ENCODE peak calls at places on chromosomes 5 and 9, in eight cellular contexts. T is pancreas, D is heart left ventricle, A is neural progenitor cell, M is endothelial cell of umbilical vein, I is upper lobe of right lung, N is gastrocnemius medialis, J is brain microvascular endothelial cell. R is an unnamed sample.

GRCh38 chr5:175683921-175684320 is 26.1 kb downstream of the HRH2 start:
- DNase-seq in J (no peak), D (no peak), M (no peak), I (peak; percentile 28), T (no peak), A (no peak), N (no peak), R (no peak)

GRCh38 chr5:57435701-57436134 is 46.9 kb downstream of the ACTBL2 start:
- DNase-seq in I (no peak), A (no peak), N (no peak), T (peak; percentile 36), M (peak; percentile 99), J (peak; percentile 99), D (no peak), R (peak; percentile 98)

GRCh38 chr5:14342306-14342705 is 199.2 kb downstream of the TRIO start:
- DNase-seq in M (peak; percentile 77), T (no peak), I (no peak), N (no peak), D (no peak), A (no peak), J (peak; percentile 24), R (peak; percentile 52)

GRCh38 chr9:116798521-116798920 is 111.4 kb downstream of the TRIM32 start:
- DNase-seq in I (no peak), T (no peak), D (no peak), J (no peak), N (no peak), M (no peak), A (no peak), R (no peak)

GRCh38 chr9:127177682-127178265 is 55.3 kb upstream of the ANGPTL2 start:
- DNase-seq in M (no peak), I (peak; percentile 22), N (no peak), D (no peak), T (no peak), J (no peak), A (no peak), R (no peak)

GRCh38 chr5:148973455-148973854 is 89.4 kb downstream of the SH3TC2 start:
- DNase-seq in J (no peak), D (no peak), T (no peak), M (no peak), I (no peak), N (no peak), A (no peak), R (peak; percentile 52)

GRCh38 chr5:173327948-173328895 is at the start of gene STC2:
- DNase-seq in J (peak; percentile 95), A (peak; percentile 98), T (peak; percentile 96), D (peak; percentile 91), N (peak; percentile 90), I (no peak), M (peak; percentile 82), R (peak; percentile 91)

GRCh38 chr9:119094086-119094485 is 275.1 kb downstream of the BRINP1 start:
- DNase-seq in D (no peak), M (no peak), T (no peak), A (no peak), J (no peak), I (no peak), N (no peak), R (no peak)

GRCh38 chr5:3394877-3395599 is 200.6 kb upstream of the IRX1 start:
- DNase-seq in M (no peak), N (no peak), A (peak; percentile 70), T (no peak), I (no peak), J (no peak), D (peak; percentile 64), R (no peak)

GRCh38 chr9:108040783-108041182 is 551.2 kb upstream of the KLF4 start:
- DNase-seq in A (no peak), J (peak; percentile 55), M (no peak), T (no peak), I (no peak), N (peak; percentile 14), D (no peak), R (no peak)

DNA sequence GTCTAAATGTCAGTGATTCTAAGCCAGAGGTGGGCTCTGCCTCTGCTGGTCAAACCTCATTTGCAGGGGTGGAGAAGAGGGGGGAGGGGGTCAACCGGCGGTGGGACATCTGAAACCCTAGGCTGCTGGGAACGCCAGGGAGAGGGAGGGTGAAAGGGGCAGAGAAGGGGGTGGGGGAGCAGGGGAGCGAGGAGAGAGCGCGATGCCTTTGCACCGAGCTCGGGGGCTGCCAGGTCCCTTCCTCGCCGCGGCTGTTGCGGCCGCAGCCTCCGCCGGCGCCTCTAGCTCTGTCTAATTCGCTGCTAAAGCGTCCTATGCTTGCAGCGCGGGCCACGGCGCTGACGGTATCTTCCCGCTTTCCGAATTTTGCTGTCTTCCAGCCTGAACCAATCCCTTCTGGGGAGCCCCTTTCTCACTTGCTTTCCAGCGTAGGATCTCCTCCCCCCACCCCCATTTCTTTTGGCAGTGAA is at the start of gene FGF10:
- DNase-seq in A (peak; percentile 88), T (peak; percentile 25), N (no peak), I (peak; percentile 63), J (no peak), D (peak; percentile 24), M (peak; percentile 17), R (peak; percentile 8)
- H3K4me3 ChIP-seq in A (peak within 1 kb of the TSS; percentile 62), T (peak within 1 kb of the TSS; percentile 33), N (peak within 1 kb of the TSS; percentile 50), I (peak within 1 kb of the TSS; percentile 51), J (peak within 1 kb of the TSS; percentile 16), D (peak within 1 kb of the TSS; percentile 20), M (peak within 1 kb of the TSS; percentile 28), R (peak within 1 kb of the TSS; percentile 31)

GRCh38 chr9:20506631-20507030 is 115.7 kb downstream of the MLLT3 start:
- DNase-seq in M (peak; percentile 58), I (no peak), T (no peak), N (no peak), D (no peak), J (no peak), A (no peak), R (no peak)

GRCh38 chr9:20508242-20508641 is 114.1 kb downstream of the MLLT3 start:
- DNase-seq in D (no peak), I (no peak), A (no peak), M (no peak), T (no peak), N (no peak), J (no peak), R (no peak)

GRCh38 chr9:20504930-20505329 is 117.4 kb downstream of the MLLT3 start:
- DNase-seq in J (no peak), D (no peak), T (no peak), I (no peak), A (no peak), M (no peak), N (no peak), R (no peak)

GRCh38 chr9:20507431-20507830 is 114.9 kb downstream of the MLLT3 start:
- DNase-seq in D (no peak), M (no peak), A (no peak), I (no peak), T (no peak), N (no peak), J (no peak), R (peak; percentile 7)

GRCh38 chr9:20505574-20505973 is 116.7 kb downstream of the MLLT3 start:
- DNase-seq in I (no peak), N (peak; percentile 3), A (no peak), M (no peak), J (no peak), D (no peak), T (no peak), R (no peak)
- TF ChIP-seq CTCF in I (no peak), N (no peak), A (no peak), M (no peak), J (no peak), D (no peak), T (no peak), R (no peak)

GRCh38 chr9:121260457-121261106 is 7.4 kb upstream of the GSN start:
- DNase-seq in M (no peak), T (no peak), J (no peak), N (no peak), D (no peak), A (no peak), I (no peak), R (no peak)
- H3K4me3 ChIP-seq in M (no peak overlapping the region), T (no peak overlapping the region), J (no peak overlapping the region), N (no peak overlapping the region), D (no peak overlapping the region), A (peak overlapping the region; percentile 31), I (no peak overlapping the region), R (no peak overlapping the region)

DNA sequence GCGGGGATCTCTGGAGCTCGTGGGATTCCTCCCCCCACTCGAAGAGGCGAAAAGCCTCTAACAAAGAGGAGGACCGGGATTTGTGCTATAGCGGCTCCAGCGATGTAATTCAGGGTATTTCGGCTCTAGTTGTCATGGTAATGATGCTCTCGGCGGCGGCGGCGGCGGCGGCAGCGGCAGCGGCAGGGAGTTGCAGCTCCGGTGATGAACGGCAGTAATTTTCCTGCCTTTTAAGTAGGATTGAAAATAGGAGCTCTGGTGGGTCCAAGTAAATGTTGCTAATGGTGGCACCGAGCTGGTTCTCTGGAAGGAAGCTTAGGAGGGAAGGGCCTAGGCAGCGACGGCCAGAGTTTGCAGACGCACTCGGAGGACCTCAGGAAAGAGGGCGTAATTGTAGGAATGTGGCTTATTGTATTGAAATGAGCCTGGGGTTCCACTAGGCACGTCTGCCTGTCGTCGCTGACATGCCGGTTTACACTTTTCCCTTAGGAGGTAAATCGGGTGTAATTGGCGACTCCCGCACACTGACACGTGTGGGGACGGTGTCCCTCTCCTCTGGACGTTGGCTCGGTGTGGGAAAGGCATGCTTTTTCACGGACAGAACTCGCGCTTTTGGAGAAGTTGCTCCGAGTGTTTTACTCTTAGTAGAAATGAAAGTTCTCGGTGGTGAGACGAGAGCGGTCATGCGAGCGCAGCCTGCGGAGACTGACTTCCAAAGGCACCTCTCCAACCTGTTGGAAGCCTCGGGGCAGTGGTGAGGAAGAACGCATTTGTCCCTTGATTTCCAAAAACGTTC is 1.1 kb downstream of the NR4A3 start:
- DNase-seq in D (peak; percentile 37), J (peak; percentile 53), A (peak; percentile 82), T (peak; percentile 37), M (peak; percentile 63), N (no peak), I (peak; percentile 66), R (peak; percentile 64)
- TF ChIP-seq CTCF in D (no peak), J (no peak), A (no peak), T (no peak), M (no peak), N (no peak), I (no peak), R (no peak)

DNA sequence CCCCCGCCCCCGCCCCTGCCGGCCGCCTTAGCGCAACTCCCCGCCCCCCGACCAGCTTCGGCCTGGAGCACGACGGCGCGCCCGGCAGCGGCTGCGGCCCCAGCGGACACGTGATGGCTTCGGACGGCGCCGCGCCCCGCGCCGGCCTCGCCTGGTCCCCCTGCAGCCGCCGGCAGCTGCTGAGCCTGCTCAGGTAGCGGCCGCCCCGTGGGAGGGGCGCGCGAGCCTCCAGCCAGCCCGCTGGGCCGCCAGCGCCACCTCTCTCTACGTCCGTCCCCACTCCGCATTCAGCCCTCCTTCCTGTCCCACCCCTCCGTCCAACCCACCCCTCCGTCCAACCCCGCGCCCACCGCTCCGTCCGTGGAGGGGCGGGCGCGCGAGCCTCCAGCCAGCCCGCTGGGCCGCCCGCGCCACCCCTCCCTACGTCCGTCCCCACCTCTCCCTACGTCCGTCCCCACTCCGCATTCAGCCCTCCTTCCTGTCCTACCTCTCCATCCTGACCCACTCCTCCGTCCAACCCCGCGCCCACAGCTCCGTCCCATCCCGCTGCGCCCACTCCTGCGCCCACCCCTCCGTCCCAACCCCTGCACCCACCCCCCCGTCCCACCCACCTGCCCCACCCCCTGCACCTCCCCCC is 6.5 kb downstream of the ADAMTS13 start:
- DNase-seq in N (no peak), I (no peak), J (no peak), A (peak; percentile 87), T (no peak), M (no peak), D (no peak), R (no peak)
- H3K4me3 ChIP-seq in N (no peak overlapping the region), I (peak overlapping the region; percentile 21), J (no peak overlapping the region), A (peak overlapping the region; percentile 42), T (peak overlapping the region; percentile 18), M (no peak overlapping the region), D (no peak overlapping the region), R (no peak overlapping the region)

R was measured in cardiac fibroblast.